ENCODE peak calls at places on chromosomes 11 and 22, in ten cellular contexts. B is activated naive CD4-positive, alpha-beta T cell treated with Interleukin-2 at 50 U/mL for 16 hours; T is HuH-7.5; Q is stimulated activated CD4-positive, alpha-beta T cell treated with anti-CD3 and anti-CD28 coated beads, TNF-alpha, amount 100 ng/mL, for 1 hour; R is BJ; P is NCI-H1694 treated with DMSO at 0.1 percent for 48 hours; K is hepatic stellate cell; V is choroid plexus epithelial cell; W is trophoblast cell; H is activated CD4-positive, alpha-beta memory T cell treated with anti-CD3 and anti-CD28 coated beads, Interleukin-2, amount 10 ng/mL, durations not matched to agents 7 days and 5 days. F is an unnamed sample.

GRCh38 chr11:134224710-134225662 is 515 bp downstream of the VPS26B start:
- DNase-seq in V (peak), R (no peak), H (peak), K (peak), P (no peak), Q (no peak), W (peak), B (peak), T (no peak), F (peak)

GRCh38 chr22:30609260-30610185 is 2.5 kb downstream of the TCN2 start:
- DNase-seq in R (peak), Q (no peak), K (peak), P (no peak), B (no peak), H (peak), V (peak), W (peak), T (no peak), F (peak)

GRCh38 chr22:23106906-23107367 is 34.9 kb downstream of the RSPH14 start:
- DNase-seq in T (no peak), Q (no peak), W (no peak), B (no peak), P (peak), H (no peak), K (no peak), R (no peak), V (no peak), F (no peak)

GRCh38 chr11:99548264-99548663 is 527.5 kb downstream of the CNTN5 start:
- DNase-seq in R (no peak), B (no peak), H (no peak), Q (no peak), K (no peak), T (no peak), W (no peak), V (no peak), P (no peak), F (peak)

GRCh38 chr22:27473533-27473932 is 328.0 kb downstream of the MN1 start:
- DNase-seq in K (no peak), V (no peak), P (no peak), W (no peak), R (no peak), Q (no peak), H (no peak), T (no peak), B (no peak), F (no peak)

GRCh38 chr11:16280256-16280682 is 76.1 kb downstream of the SOX6 start:
- DNase-seq in P (peak), T (no peak), R (no peak), B (no peak), K (no peak), Q (no peak), W (no peak), H (no peak), V (no peak), F (no peak)

GRCh38 chr11:71442880-71443279 is 5.3 kb downstream of the DHCR7 start:
- DNase-seq in B (no peak), H (no peak), V (no peak), Q (no peak), W (no peak), K (no peak), T (no peak), R (no peak), P (no peak), F (no peak)

GRCh38 chr11:112790286-112790685 is 170.9 kb upstream of the NCAM1 start:
- DNase-seq in R (no peak), H (no peak), B (no peak), P (no peak), K (no peak), Q (no peak), W (no peak), V (no peak), T (no peak), F (no peak)

GRCh38 chr11:76147106-76147735 is 59.1 kb downstream of the WNT11 start:
- DNase-seq in Q (no peak), H (no peak), W (no peak), K (no peak), P (no peak), B (no peak), T (no peak), V (no peak), R (no peak), F (no peak)

GRCh38 chr11:118046051-118046963 is 30.6 kb upstream of the TMPRSS4 start:
- DNase-seq in B (peak), W (no peak), T (no peak), Q (no peak), P (no peak), H (peak), R (no peak), K (no peak), V (no peak), F (no peak)

GRCh38 chr11:82523141-82523540 is 210.5 kb downstream of the FAM181B start:
- DNase-seq in P (peak), R (no peak), H (no peak), W (no peak), V (no peak), T (no peak), Q (no peak), B (no peak), K (no peak), F (no peak)

GRCh38 chr11:120917536-120918239 is 106.2 kb upstream of the TBCEL start:
- DNase-seq in K (no peak), V (no peak), T (no peak), P (no peak), W (no peak), H (no peak), B (no peak), Q (no peak), R (no peak), F (no peak)

GRCh38 chr11:43947815-43948214 is 5.4 kb downstream of the C11orf96 start:
- DNase-seq in P (no peak), H (no peak), T (no peak), R (no peak), K (no peak), Q (no peak), V (no peak), W (no peak), B (no peak), F (no peak)

GRCh38 chr11:45737056-45737455 is 67.9 kb upstream of the SLC35C1 start:
- DNase-seq in Q (no peak), V (peak), K (no peak), T (no peak), B (no peak), H (no peak), P (no peak), W (peak), R (no peak), F (peak)

GRCh38 chr11:43923327-43924111 is 18.9 kb upstream of the C11orf96 start:
- DNase-seq in K (peak), H (no peak), P (no peak), V (peak), R (no peak), W (no peak), B (no peak), T (no peak), Q (no peak), F (peak)

GRCh38 chr11:123314972-123315371 is 115.1 kb upstream of the GRAMD1B start:
- DNase-seq in W (no peak), V (no peak), R (no peak), Q (no peak), B (no peak), K (no peak), T (no peak), H (no peak), P (no peak), F (no peak)

GRCh38 chr11:118212131-118212725 is 12.6 kb downstream of the JAML start:
- DNase-seq in R (no peak), W (peak), B (no peak), Q (no peak), V (no peak), P (no peak), K (no peak), H (no peak), T (peak), F (no peak)

GRCh38 chr11:61961570-61962212 is 5.7 kb downstream of the FTH1 start:
- DNase-seq in V (peak), R (no peak), Q (no peak), B (no peak), T (peak), K (peak), P (no peak), W (peak), H (no peak), F (no peak)

GRCh38 chr22:36536717-36537116 is 7.8 kb upstream of the EIF3D start:
- DNase-seq in Q (no peak), V (no peak), P (no peak), B (no peak), R (no peak), W (no peak), H (no peak), T (no peak), K (no peak), F (no peak)

GRCh38 chr22:17928391-17928790 is 96.0 kb downstream of the MICAL3 start:
- DNase-seq in H (no peak), B (no peak), V (no peak), W (peak), T (no peak), R (no peak), Q (no peak), P (no peak), K (no peak), F (no peak)

GRCh38 chr11:111663820-111664219 is 61.6 kb downstream of the SIK2 start:
- DNase-seq in V (peak), W (no peak), T (no peak), K (no peak), R (no peak), P (no peak), Q (no peak), B (no peak), H (no peak), F (no peak)

GRCh38 chr22:17547995-17548755 is 15.1 kb upstream of the SLC25A18 start:
- DNase-seq in T (no peak), H (no peak), P (no peak), W (no peak), B (no peak), R (no peak), Q (no peak), V (no peak), K (no peak), F (no peak)

GRCh38 chr11:46914363-46914762 is 4.0 kb downstream of the LRP4 start:
- DNase-seq in K (peak), Q (no peak), R (peak), P (no peak), B (no peak), V (peak), W (no peak), T (no peak), H (no peak), F (peak)

GRCh38 chr11:105732611-105733010 is 122.7 kb downstream of the GRIA4 start:
- DNase-seq in K (no peak), T (no peak), P (no peak), R (no peak), Q (no peak), H (no peak), V (peak), B (no peak), W (no peak), F (no peak)

GRCh38 chr22:26707090-26707489 is 49.7 kb downstream of the MIAT start:
- DNase-seq in K (no peak), T (no peak), H (no peak), R (no peak), W (no peak), Q (no peak), P (no peak), V (no peak), B (no peak), F (no peak)

GRCh38 chr11:9600651-9601040 is 27.2 kb downstream of the WEE1 start:
- DNase-seq in W (peak), H (no peak), T (no peak), P (no peak), K (no peak), Q (no peak), R (no peak), V (no peak), B (no peak), F (peak)

GRCh38 chr11:2561283-2562180 is 116.7 kb downstream of the KCNQ1 start:
- DNase-seq in T (no peak), B (no peak), W (peak), P (no peak), K (no peak), Q (no peak), H (no peak), R (no peak), V (no peak), F (no peak)

GRCh38 chr22:47090591-47091240 is 328.3 kb downstream of the TBC1D22A start:
- DNase-seq in T (no peak), V (peak), Q (no peak), R (no peak), W (no peak), H (no peak), B (peak), P (no peak), K (peak), F (peak)

GRCh38 chr11:6812391-6813005 is 13.0 kb upstream of the OR6A2 start:
- DNase-seq in W (no peak), R (no peak), H (peak), V (peak), Q (no peak), T (peak), K (peak), P (peak), B (peak), F (peak)

GRCh38 chr11:91773090-91773489 is 451.5 kb upstream of the FAT3 start:
- DNase-seq in B (no peak), R (no peak), W (no peak), T (no peak), H (no peak), V (no peak), P (no peak), Q (no peak), K (no peak), F (no peak)

GRCh38 chr22:26033071-26033470 is 136.2 kb upstream of the SEZ6L start:
- DNase-seq in K (no peak), T (no peak), Q (no peak), H (no peak), W (no peak), B (no peak), P (no peak), V (no peak), R (no peak), F (no peak)

GRCh38 chr22:46577361-46578249 is 40.2 kb upstream of the CELSR1 start:
- DNase-seq in Q (no peak), W (no peak), T (no peak), P (no peak), R (no peak), H (no peak), B (peak), V (no peak), K (no peak), F (no peak)

GRCh38 chr22:29004647-29005371 is 56.8 kb downstream of the C22orf31 start:
- DNase-seq in Q (no peak), K (no peak), H (no peak), R (no peak), V (peak), T (no peak), W (no peak), B (no peak), P (no peak), F (no peak)

GRCh38 chr11:134346101-134346975 is 14.6 kb downstream of the GLB1L2 start:
- DNase-seq in V (no peak), W (peak), Q (no peak), K (no peak), B (no peak), H (peak), P (no peak), R (no peak), T (no peak), F (no peak)